ENCODE peak calls at places on chromosome 1, in five cellular contexts. J is fibroblast of the aortic adventitia, A is coronary artery, D is fibroblast of pulmonary artery, C is H1. Y is an unnamed sample.
A peak's percentile ranks its signal among the peaks of the same experiment; 100 is the strongest.

GRCh38 chr1:60390593-60391282 is 317.2 kb upstream of the C1orf87 start:
- DNase-seq in C (no peak), J (no peak), D (no peak), A (no peak), Y (no peak)

GRCh38 chr1:31782766-31783410 is 18.7 kb upstream of the ADGRB2 start:
- DNase-seq in D (no peak), J (no peak), A (no peak), C (no peak), Y (no peak)

GRCh38 chr1:171486048-171486519 is 754 bp downstream of the PRRC2C start:
- DNase-seq in C (no peak), A (no peak), D (peak; percentile 71), J (peak; percentile 76), Y (peak; percentile 82)

GRCh38 chr1:109667452-109668122 is at the start of gene GSTM2:
- DNase-seq in D (peak; percentile 86), C (peak; percentile 29), J (peak; percentile 77), A (peak; percentile 96), Y (peak; percentile 89)

GRCh38 chr1:182301026-182301436 is 90.6 kb downstream of the GLUL start:
- DNase-seq in A (no peak), J (no peak), D (no peak), C (no peak), Y (no peak)

GRCh38 chr1:16218674-16219071 is 6.2 kb upstream of the ARHGEF19 start:
- DNase-seq in J (no peak), C (no peak), D (no peak), A (no peak), Y (no peak)

GRCh38 chr1:16013220-16013907 is 4.5 kb downstream of the HSPB7 start:
- DNase-seq in C (no peak), A (peak; percentile 91), D (peak; percentile 65), J (peak; percentile 70), Y (peak; percentile 89)

GRCh38 chr1:112457965-112458364 is 50.8 kb upstream of the WNT2B start:
- DNase-seq in J (peak; percentile 59), D (peak; percentile 82), C (no peak), A (no peak), Y (peak; percentile 53)

GRCh38 chr1:111778541-111779051 is 22.9 kb downstream of the DDX20 start:
- DNase-seq in J (peak; percentile 81), D (peak; percentile 32), C (peak; percentile 25), A (no peak), Y (no peak)

GRCh38 chr1:233168384-233168783 is 127.1 kb downstream of the PCNX2 start:
- DNase-seq in C (no peak), J (no peak), A (no peak), D (no peak), Y (no peak)

GRCh38 chr1:171860696-171861095 is 19.4 kb downstream of the DNM3 start:
- DNase-seq in D (no peak), A (no peak), J (no peak), C (no peak), Y (no peak)

GRCh38 chr1:102630041-102630440 is 478.3 kb downstream of the COL11A1 start:
- DNase-seq in A (no peak), D (no peak), C (no peak), J (no peak), Y (no peak)
- H3K4me3 ChIP-seq in A (no peak overlapping the region), D (no peak overlapping the region), C (no peak overlapping the region), J (no peak overlapping the region), Y (no peak overlapping the region)

GRCh38 chr1:228175316-228176023 is 9.9 kb downstream of the IBA57 start:
- DNase-seq in A (no peak), J (no peak), D (no peak), C (no peak), Y (no peak)
- H3K4me3 ChIP-seq in A (no peak overlapping the region), J (no peak overlapping the region), D (no peak overlapping the region), C (no peak overlapping the region), Y (no peak overlapping the region)

GRCh38 chr1:41764608-41765007 is 154.1 kb downstream of the HIVEP3 start:
- DNase-seq in A (no peak), D (no peak), J (no peak), C (no peak), Y (no peak)

GRCh38 chr1:41762251-41762650 is 156.5 kb downstream of the HIVEP3 start:
- DNase-seq in J (no peak), C (no peak), A (no peak), D (no peak), Y (no peak)

GRCh38 chr1:41765109-41765655 is 153.5 kb downstream of the HIVEP3 start:
- DNase-seq in D (no peak), J (no peak), C (no peak), A (no peak), Y (peak; percentile 20)

GRCh38 chr1:41758904-41759548 is 159.7 kb downstream of the HIVEP3 start:
- DNase-seq in C (no peak), A (no peak), J (peak; percentile 95), D (peak; percentile 95), Y (peak; percentile 80)

DNA sequence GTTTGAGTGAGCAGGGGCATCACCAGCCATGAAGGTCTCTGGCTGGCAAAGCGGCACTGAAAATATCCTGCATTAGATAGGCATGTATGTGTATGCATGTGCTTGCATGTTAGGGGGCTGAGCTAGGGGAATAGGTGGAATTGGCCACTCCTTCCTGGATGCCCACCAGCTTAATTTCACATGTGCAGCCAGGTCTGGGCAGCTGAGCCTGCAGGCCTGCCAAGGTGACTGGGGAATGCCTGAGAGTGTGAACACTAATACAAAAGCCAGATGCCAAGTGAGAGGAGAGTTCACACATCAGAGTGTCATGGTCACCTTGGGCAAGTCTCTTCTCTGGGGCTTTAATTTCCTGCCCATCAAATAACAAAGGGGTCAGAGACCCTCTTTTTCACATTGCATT is 155.9 kb downstream of the HIVEP3 start:
- DNase-seq in J (no peak), A (no peak), D (no peak), C (no peak), Y (no peak)
- H3K4me3 ChIP-seq in J (no peak overlapping the region), A (no peak overlapping the region), D (no peak overlapping the region), C (no peak overlapping the region), Y (no peak overlapping the region)

DNA sequence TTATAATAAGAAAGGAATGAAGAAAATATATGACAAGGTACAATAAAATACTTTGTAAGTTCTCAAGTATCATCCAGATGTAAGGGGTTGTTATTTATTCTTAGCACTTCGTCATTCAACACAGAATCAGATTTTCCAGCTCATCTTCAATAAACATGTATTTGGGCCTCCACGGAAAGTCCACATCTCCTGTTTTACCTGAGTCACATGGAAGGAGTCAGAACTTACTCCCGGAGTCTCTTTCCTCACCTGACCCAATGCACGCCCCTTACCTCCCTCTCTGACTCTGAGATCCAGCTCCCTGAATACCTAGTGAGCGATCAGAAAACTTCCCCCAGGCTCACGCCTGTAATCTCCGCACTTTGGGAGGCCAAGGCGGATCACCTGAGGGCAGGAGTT is 1.5 kb upstream of the PMVK start:
- DNase-seq in D (no peak), J (no peak), C (no peak), A (no peak), Y (no peak)
- H3K4me3 ChIP-seq in D (peak overlapping the region; percentile 90), J (peak overlapping the region; percentile 79), C (no peak overlapping the region), A (peak overlapping the region; percentile 78), Y (no peak overlapping the region)

GRCh38 chr1:175968486-175969182 is 225.2 kb upstream of the TNR start:
- DNase-seq in D (no peak), C (no peak), J (peak; percentile 46), A (no peak), Y (peak; percentile 50)
- H3K4me3 ChIP-seq in D (no peak overlapping the region), C (no peak overlapping the region), J (no peak overlapping the region), A (no peak overlapping the region), Y (no peak overlapping the region)

GRCh38 chr1:108327534-108328462 is 83.9 kb upstream of the NBPF4 start:
- DNase-seq in J (no peak), D (peak; percentile 1), C (peak; percentile 36), A (no peak), Y (peak; percentile 1)
- H3K4me3 ChIP-seq in J (no peak overlapping the region), D (no peak overlapping the region), C (no peak overlapping the region), A (no peak overlapping the region), Y (no peak overlapping the region)

GRCh38 chr1:180309338-180309737 is 79.3 kb downstream of the LHX4 start:
- DNase-seq in A (no peak), D (peak; percentile 58), C (no peak), J (peak; percentile 40), Y (peak; percentile 69)
- H3K4me3 ChIP-seq in A (no peak overlapping the region), D (no peak overlapping the region), C (no peak overlapping the region), J (no peak overlapping the region), Y (no peak overlapping the region)

GRCh38 chr1:154784924-154785531 is 85.1 kb downstream of the KCNN3 start:
- DNase-seq in A (no peak), J (no peak), C (no peak), D (peak; percentile 9), Y (peak; percentile 12)

GRCh38 chr1:154783976-154784375 is 86.1 kb downstream of the KCNN3 start:
- DNase-seq in D (no peak), A (no peak), C (no peak), J (no peak), Y (no peak)

GRCh38 chr1:154787171-154787570 is 82.9 kb downstream of the KCNN3 start:
- DNase-seq in J (no peak), A (no peak), C (no peak), D (no peak), Y (no peak)

GRCh38 chr1:154788241-154788870 is 81.7 kb downstream of the KCNN3 start:
- DNase-seq in D (no peak), J (no peak), A (no peak), C (no peak), Y (no peak)

DNA sequence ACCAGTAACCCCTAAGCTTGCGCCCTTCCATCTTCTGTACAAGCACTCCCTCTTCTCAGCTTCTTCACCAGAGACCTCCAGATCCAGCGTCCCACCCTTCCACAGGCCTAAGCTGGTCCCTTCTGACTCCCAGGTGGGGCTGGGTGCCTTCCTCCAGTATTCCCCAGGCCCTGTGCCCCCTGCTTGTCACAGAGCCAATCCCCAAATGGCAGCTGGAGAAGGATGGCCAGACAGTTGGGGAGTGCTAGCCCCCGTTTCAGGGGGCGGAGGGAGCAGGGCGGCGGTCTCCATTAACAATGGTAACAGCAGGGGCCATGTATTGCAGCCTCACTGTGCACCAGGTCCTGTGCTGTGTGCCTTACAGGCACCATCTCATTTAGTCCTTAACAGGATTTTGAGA is 85.7 kb downstream of the KCNN3 start:
- DNase-seq in A (no peak), J (no peak), C (no peak), D (no peak), Y (no peak)
- H3K4me3 ChIP-seq in A (no peak overlapping the region), J (no peak overlapping the region), C (no peak overlapping the region), D (no peak overlapping the region), Y (no peak overlapping the region)